ENCODE peak calls at places on chromosome 6, in eight cellular contexts. Y is T-cell, E is NCI-H345, A is H4, J is substantia nigra, D is C1 segment of cervical spinal cord, N is fibroblast of the aortic adventitia, X is GM23248. L is an unnamed sample.

GRCh38 chr6:127051571-127052260 is 66.8 kb upstream of the RSPO3 start:
- DNase-seq in Y (no peak), E (no peak), A (no peak), J (no peak), D (no peak), N (peak), X (peak), L (no peak)

GRCh38 chr6:144912474-144912873 is 627.3 kb downstream of the UTRN start:
- DNase-seq in Y (no peak), E (no peak), A (peak), J (no peak), D (no peak), N (peak), X (peak), L (no peak)

GRCh38 chr6:160030103-160030502 is 61.2 kb downstream of the IGF2R start:
- DNase-seq in Y (no peak), E (no peak), A (peak), J (peak), D (no peak), N (peak), X (peak), L (no peak)

GRCh38 chr6:147201885-147202515 is 2.2 kb upstream of the STXBP5 start:
- DNase-seq in Y (no peak), E (peak), A (no peak), J (peak), D (no peak), N (peak), X (peak), L (no peak)

GRCh38 chr6:89048985-89049384 is 31.6 kb upstream of the PNRC1 start:
- DNase-seq in Y (no peak), E (no peak), A (no peak), J (no peak), D (no peak), N (peak), X (peak), L (no peak)

GRCh38 chr6:37041521-37041920 is 36.1 kb downstream of the FGD2 start:
- DNase-seq in Y (no peak), E (no peak), A (no peak), J (no peak), D (no peak), N (no peak), X (no peak), L (no peak)

GRCh38 chr6:44388876-44389275 is 1.4 kb downstream of the CDC5L start:
- DNase-seq in Y (no peak), E (no peak), A (no peak), J (no peak), D (no peak), N (no peak), X (no peak), L (no peak)

GRCh38 chr6:48658910-48659309 is 547.9 kb upstream of the PTCHD4 start:
- DNase-seq in Y (no peak), E (peak), A (no peak), J (no peak), D (no peak), N (no peak), X (no peak), L (no peak)

GRCh38 chr6:163944897-163945296 is 530.4 kb downstream of the QKI start:
- DNase-seq in Y (no peak), E (peak), A (no peak), J (no peak), D (no peak), N (no peak), X (no peak), L (no peak)

GRCh38 chr6:164013480-164014208 is 599.1 kb downstream of the QKI start:
- DNase-seq in Y (no peak), E (no peak), A (no peak), J (no peak), D (no peak), N (no peak), X (no peak), L (no peak)

GRCh38 chr6:11566609-11567008 is 29.1 kb downstream of the TMEM170B start:
- DNase-seq in Y (no peak), E (no peak), A (no peak), J (no peak), D (no peak), N (no peak), X (no peak), L (no peak)

GRCh38 chr6:167056370-167056769 is 57.2 kb downstream of the CEP43 start:
- DNase-seq in Y (no peak), E (no peak), A (peak), J (no peak), D (no peak), N (peak), X (no peak), L (no peak)

GRCh38 chr6:136646377-136646776 is 96.2 kb upstream of the MAP7 start:
- DNase-seq in Y (no peak), E (no peak), A (no peak), J (no peak), D (no peak), N (peak), X (peak), L (no peak)

GRCh38 chr6:84284428-84285033 is 57.1 kb upstream of the CEP162 start:
- DNase-seq in Y (no peak), E (no peak), A (peak), J (no peak), D (no peak), N (peak), X (peak), L (no peak)

GRCh38 chr6:167350731-167351655 is 26.1 kb downstream of the TTLL2 start:
- DNase-seq in Y (peak), E (peak), A (peak), J (peak), D (no peak), N (peak), X (peak), L (peak)

GRCh38 chr6:7047966-7048365 is 59.8 kb upstream of the RREB1 start:
- DNase-seq in Y (no peak), E (no peak), A (no peak), J (no peak), D (no peak), N (peak), X (peak), L (no peak)

GRCh38 chr6:149499066-149499465 is 14.3 kb upstream of the ZC3H12D start:
- DNase-seq in Y (no peak), E (no peak), A (peak), J (no peak), D (no peak), N (peak), X (peak), L (no peak)

GRCh38 chr6:37668251-37668650 is 29.4 kb downstream of the MDGA1 start:
- DNase-seq in Y (no peak), E (no peak), A (no peak), J (no peak), D (no peak), N (no peak), X (peak), L (no peak)

GRCh38 chr6:19848465-19848864 is 11.3 kb downstream of the ID4 start:
- DNase-seq in Y (no peak), E (no peak), A (no peak), J (no peak), D (no peak), N (no peak), X (no peak), L (no peak)

GRCh38 chr6:161353208-161353613 is 79.3 kb upstream of the AGPAT4 start:
- DNase-seq in Y (no peak), E (peak), A (no peak), J (peak), D (no peak), N (no peak), X (peak), L (no peak)

GRCh38 chr6:25524542-25524941 is 127.5 kb upstream of the SCGN start:
- DNase-seq in Y (no peak), E (no peak), A (no peak), J (no peak), D (no peak), N (no peak), X (no peak), L (no peak)

L was measured in activated T-helper 1 cell treated with anti-CD3 and anti-CD28 coated beads, Interleukin-12 subunit alpha, Interleukin-12 subunit beta, Interleukin-2, Interleukin-4 antibody, amounts not matched to agents 30 ng/mL and 10 ng/mL and 1 ng/mL, durations not matched to agents 14 hours and 24 hours and 36 hours.